ENCODE peak calls at places on chromosomes 4 and X, in eight cellular contexts. Q is uterus, T is mammary epithelial cell, J is RWPE1, N is NCI-H1105, S is islet precursor cell, B is OCI-LY7, F is ecto neural progenitor cell. Z is an unnamed sample.

GRCh38 chr4:158811704-158812103 is 42.9 kb downstream of the FNIP2 start:
- DNase-seq in Q (no peak), T (no peak), J (no peak), N (no peak), S (no peak), B (peak; percentile 45), F (no peak), Z (peak; percentile 15)

GRCh38 chr4:147831452-147832192 is 99.7 kb downstream of the ARHGAP10 start:
- DNase-seq in Q (no peak), T (peak; percentile 96), J (peak; percentile 82), N (no peak), S (peak; percentile 83), B (no peak), F (no peak), Z (no peak)

GRCh38 chrX:2710041-2710471 is 19.0 kb downstream of the CD99 start:
- DNase-seq in Q (no peak), T (peak; percentile 92), J (peak; percentile 60), N (no peak), S (peak; percentile 67), B (no peak), F (no peak), Z (no peak)

GRCh38 chr4:112361181-112361791 is 64.1 kb downstream of the ALPK1 start:
- DNase-seq in Q (no peak), T (peak; percentile 57), J (no peak), N (no peak), S (peak; percentile 89), B (peak; percentile 61), F (peak; percentile 74), Z (no peak)

GRCh38 chrX:22395372-22395771 is 122.7 kb downstream of the CBLL2 start:
- DNase-seq in Q (no peak), T (peak; percentile 32), J (peak; percentile 34), N (no peak), S (no peak), B (no peak), F (no peak), Z (no peak)

GRCh38 chrX:143580266-143580665 is 55.6 kb downstream of the SLITRK4 start:
- DNase-seq in Q (no peak), T (no peak), J (peak; percentile 10), N (no peak), S (peak; percentile 55), B (peak; percentile 5), F (no peak), Z (no peak)

GRCh38 chr4:145731026-145731425 is 51.1 kb downstream of the C4orf51 start:
- DNase-seq in Q (no peak), T (no peak), J (no peak), N (peak; percentile 53), S (no peak), B (no peak), F (no peak), Z (no peak)

GRCh38 chrX:72738396-72738795 is 24.3 kb upstream of the PHKA1 start:
- DNase-seq in Q (no peak), T (no peak), J (no peak), N (no peak), S (no peak), B (no peak), F (no peak), Z (no peak)

GRCh38 chrX:79259073-79259689 is 108.0 kb downstream of the ITM2A start:
- DNase-seq in Q (no peak), T (no peak), J (no peak), N (no peak), S (no peak), B (peak; percentile 78), F (no peak), Z (peak; percentile 2)

GRCh38 chrX:9847071-9847470 is 60.8 kb downstream of the SHROOM2 start:
- DNase-seq in Q (no peak), T (no peak), J (peak; percentile 27), N (no peak), S (peak; percentile 72), B (no peak), F (no peak), Z (no peak)

GRCh38 chr4:84952004-84952403 is 14.5 kb downstream of the WDFY3 start:
- DNase-seq in Q (no peak), T (peak; percentile 99), J (peak; percentile 85), N (no peak), S (no peak), B (no peak), F (no peak), Z (no peak)

GRCh38 chr4:56296449-56296990 is 90.8 kb downstream of the AASDH start:
- DNase-seq in Q (no peak), T (no peak), J (no peak), N (no peak), S (no peak), B (no peak), F (no peak), Z (no peak)

GRCh38 chrX:23235051-23235450 is 99.6 kb upstream of the PTCHD1 start:
- DNase-seq in Q (no peak), T (no peak), J (no peak), N (no peak), S (no peak), B (no peak), F (no peak), Z (no peak)

GRCh38 chrX:644304-645023 is 13.9 kb downstream of the SHOX start:
- DNase-seq in Q (no peak), T (no peak), J (no peak), N (no peak), S (no peak), B (no peak), F (peak; percentile 59), Z (no peak)

GRCh38 chr4:68259191-68259590 is 13.7 kb upstream of the TMPRSS11B start:
- DNase-seq in Q (no peak), T (peak; percentile 29), J (no peak), N (no peak), S (no peak), B (no peak), F (no peak), Z (no peak)

GRCh38 chr4:69707807-69708206 is 52.6 kb downstream of the SULT1B1 start:
- DNase-seq in Q (no peak), T (peak; percentile 92), J (peak; percentile 67), N (no peak), S (no peak), B (no peak), F (no peak), Z (no peak)

GRCh38 chrX:136202889-136203288 is 48.3 kb downstream of the MAP7D3 start:
- DNase-seq in Q (no peak), T (no peak), J (no peak), N (no peak), S (no peak), B (no peak), F (no peak), Z (no peak)

GRCh38 chrX:129780441-129781105 is 824 bp downstream of the SASH3 start:
- DNase-seq in Q (no peak), T (no peak), J (no peak), N (no peak), S (no peak), B (no peak), F (no peak), Z (no peak)

GRCh38 chrX:36787787-36788186 is 220.4 kb upstream of the FAM47C start:
- DNase-seq in Q (no peak), T (no peak), J (no peak), N (no peak), S (peak; percentile 31), B (no peak), F (peak; percentile 3), Z (no peak)

GRCh38 chr4:65399131-65399530 is 271.2 kb downstream of the EPHA5 start:
- DNase-seq in Q (no peak), T (no peak), J (no peak), N (peak; percentile 13), S (no peak), B (no peak), F (no peak), Z (no peak)

GRCh38 chr4:98290511-98290910 is 29.3 kb downstream of the RAP1GDS1 start:
- DNase-seq in Q (no peak), T (no peak), J (no peak), N (no peak), S (no peak), B (no peak), F (no peak), Z (no peak)

GRCh38 chr4:89137695-89138094 is 26.4 kb downstream of the TIGD2 start:
- DNase-seq in Q (no peak), T (no peak), J (no peak), N (no peak), S (peak; percentile 83), B (no peak), F (no peak), Z (no peak)

GRCh38 chrX:65673857-65674350 is 6.5 kb downstream of the MSN start:
- DNase-seq in Q (no peak), T (no peak), J (no peak), N (no peak), S (no peak), B (no peak), F (no peak), Z (no peak)

GRCh38 chr4:52957220-52957686 is 95.1 kb downstream of the RASL11B start:
- DNase-seq in Q (peak; percentile 31), T (no peak), J (no peak), N (peak; percentile 38), S (no peak), B (no peak), F (peak; percentile 50), Z (no peak)

GRCh38 chr4:38802561-38803355 is 1.8 kb downstream of the TLR1 start:
- DNase-seq in Q (no peak), T (no peak), J (no peak), N (no peak), S (no peak), B (peak; percentile 80), F (no peak), Z (no peak)

GRCh38 chrX:56728752-56729151 is 291 bp upstream of the NBDY start:
- DNase-seq in Q (no peak), T (peak; percentile 19), J (no peak), N (peak; percentile 25), S (no peak), B (peak; percentile 43), F (no peak), Z (peak; percentile 9)

GRCh38 chrX:153624196-153625091 is 22.6 kb upstream of the DUSP9 start:
- DNase-seq in Q (no peak), T (no peak), J (no peak), N (no peak), S (no peak), B (no peak), F (no peak), Z (no peak)

GRCh38 chrX:114006664-114007063 is 577.2 kb upstream of the HTR2C start:
- DNase-seq in Q (no peak), T (no peak), J (no peak), N (no peak), S (no peak), B (no peak), F (no peak), Z (no peak)

GRCh38 chr4:3636628-3637320 is 104.6 kb upstream of the LRPAP1 start:
- DNase-seq in Q (no peak), T (no peak), J (no peak), N (no peak), S (no peak), B (no peak), F (no peak), Z (no peak)

GRCh38 chr4:85475631-85476233 is 782 bp downstream of the ARHGAP24 start:
- DNase-seq in Q (no peak), T (no peak), J (no peak), N (peak; percentile 26), S (peak; percentile 87), B (no peak), F (peak; percentile 66), Z (no peak)